ENCODE peak calls at places on chromosomes 3 and 15, in six cellular contexts. S is HTR-8/SVneo, W is kidney tubule cell, O is iris pigment epithelial cell, C is NCI-H1092, R is MCF 10A. F is an unnamed sample.

GRCh38 chr3:30188713-30189112 is 417.7 kb upstream of the TGFBR2 start:
- DNase-seq in S (no peak), R (peak), O (peak), C (peak), W (peak), F (no peak)

GRCh38 chr15:72338617-72339321 is 18.8 kb upstream of the CELF6 start:
- DNase-seq in W (no peak), O (peak), S (no peak), C (no peak), R (peak), F (no peak)

GRCh38 chr15:60917469-60918130 is 311.5 kb downstream of the RORA start:
- DNase-seq in W (no peak), C (no peak), R (no peak), O (peak), S (no peak), F (no peak)

GRCh38 chr3:7307410-7307809 is 446.5 kb downstream of the GRM7 start:
- DNase-seq in R (no peak), C (no peak), O (peak), S (no peak), W (peak), F (no peak)

GRCh38 chr15:52362497-52362896 is 66.9 kb upstream of the MYO5C start:
- DNase-seq in S (no peak), W (peak), C (no peak), R (peak), O (peak), F (no peak)

GRCh38 chr15:24318981-24319380 is 356.6 kb upstream of the NPAP1 start:
- DNase-seq in W (peak), O (no peak), C (no peak), S (no peak), R (no peak), F (no peak)

GRCh38 chr15:62895905-62896316 is 146.6 kb upstream of the TPM1 start:
- DNase-seq in O (peak), S (peak), R (peak), C (no peak), W (peak), F (no peak)

GRCh38 chr15:66108483-66109270 is 144.9 kb downstream of the MEGF11 start:
- DNase-seq in C (no peak), W (no peak), R (no peak), O (no peak), S (no peak), F (no peak)

GRCh38 chr3:55180936-55181535 is 253.2 kb upstream of the LRTM1 start:
- DNase-seq in O (peak), S (no peak), C (no peak), W (peak), R (peak), F (no peak)

GRCh38 chr3:72439321-72440183 is 408.7 kb downstream of the SHQ1 start:
- DNase-seq in R (no peak), C (no peak), S (no peak), W (no peak), O (no peak), F (no peak)

GRCh38 chr3:52084216-52084945 is 28.0 kb upstream of the DUSP7 start:
- DNase-seq in W (no peak), C (no peak), O (no peak), R (no peak), S (no peak), F (no peak)

GRCh38 chr15:82709081-82709420 is 624 bp downstream of the AP3B2 start:
- DNase-seq in O (no peak), S (no peak), R (no peak), W (no peak), C (no peak), F (no peak)

GRCh38 chr3:171129827-171130226 is 103.3 kb upstream of the SLC2A2 start:
- DNase-seq in R (no peak), O (peak), S (no peak), W (peak), C (no peak), F (no peak)

GRCh38 chr3:113557374-113557773 is 25.0 kb downstream of the SIDT1 start:
- DNase-seq in W (peak), R (peak), O (peak), S (peak), C (no peak), F (no peak)

GRCh38 chr3:42820746-42821051 is 11.5 kb downstream of the ACKR2 start:
- DNase-seq in O (no peak), C (no peak), W (no peak), R (no peak), S (no peak), F (no peak)

GRCh38 chr3:49805367-49805782 is 2.3 kb downstream of the INKA1 start:
- DNase-seq in C (no peak), W (no peak), R (no peak), S (no peak), O (no peak), F (no peak)

GRCh38 chr15:35757323-35757722 is 211.4 kb upstream of the DPH6 start:
- DNase-seq in O (no peak), R (no peak), C (no peak), W (no peak), S (no peak), F (no peak)

GRCh38 chr3:134381836-134382442 is 7.7 kb upstream of the AMOTL2 start:
- DNase-seq in R (peak), S (no peak), O (no peak), W (peak), C (no peak), F (no peak)

GRCh38 chr3:10185804-10186762 is 21.4 kb downstream of the IRAK2 start:
- DNase-seq in R (no peak), O (peak), W (no peak), S (no peak), C (no peak), F (no peak)

GRCh38 chr3:106877632-106878031 is 499.6 kb upstream of the CCDC54 start:
- DNase-seq in S (no peak), R (no peak), O (no peak), W (no peak), C (no peak), F (no peak)

GRCh38 chr3:187737401-187738088 is 7.7 kb downstream of the BCL6 start:
- DNase-seq in S (no peak), W (peak), O (peak), R (peak), C (no peak), F (no peak)

GRCh38 chr3:37445163-37445562 is 270.8 kb upstream of the LRRFIP2 start:
- DNase-seq in R (no peak), C (no peak), S (no peak), W (no peak), O (no peak), F (no peak)

GRCh38 chr3:100880845-100881244 is 112.4 kb downstream of the ABI3BP start:
- DNase-seq in S (no peak), R (no peak), C (no peak), W (no peak), O (peak), F (no peak)

GRCh38 chr15:100833432-100834389 is 45.9 kb upstream of the ALDH1A3 start:
- DNase-seq in W (no peak), O (no peak), S (no peak), R (no peak), C (no peak), F (no peak)

GRCh38 chr15:79329186-79329611 is 18.3 kb downstream of the TMED3 start:
- DNase-seq in R (peak), S (no peak), O (peak), W (peak), C (no peak), F (no peak)

GRCh38 chr15:31212956-31213694 is 111.6 kb upstream of the TRPM1 start:
- DNase-seq in O (no peak), W (no peak), S (no peak), R (no peak), C (no peak), F (no peak)

GRCh38 chr15:48463366-48463880 is 132.2 kb downstream of the DUT start:
- DNase-seq in W (no peak), R (no peak), O (no peak), C (no peak), S (no peak), F (no peak)

GRCh38 chr15:62447742-62448141 is 282.7 kb upstream of the C2CD4B start:
- DNase-seq in C (no peak), O (no peak), R (no peak), W (no peak), S (no peak), F (no peak)

GRCh38 chr15:88161636-88162035 is 94.9 kb downstream of the NTRK3 start:
- DNase-seq in O (no peak), S (no peak), W (no peak), R (no peak), C (no peak), F (no peak)

GRCh38 chr3:194089357-194090177 is 46.4 kb upstream of the HES1 start:
- DNase-seq in R (peak), S (peak), O (peak), C (no peak), W (peak), F (no peak)

GRCh38 chr15:66233487-66234415 is 19.8 kb downstream of the MEGF11 start:
- DNase-seq in W (peak), S (no peak), O (peak), C (no peak), R (peak), F (no peak)

GRCh38 chr15:70269331-70269911 is 171.7 kb upstream of the TLE3 start:
- DNase-seq in W (no peak), S (no peak), R (no peak), O (no peak), C (no peak), F (no peak)

GRCh38 chr15:80010131-80010673 is 39.2 kb upstream of the BCL2A1 start:
- DNase-seq in W (peak), O (no peak), C (peak), S (no peak), R (peak), F (no peak)

GRCh38 chr15:28096720-28097431 is 2.2 kb downstream of the OCA2 start:
- DNase-seq in C (no peak), O (no peak), R (no peak), S (no peak), W (peak), F (no peak)

GRCh38 chr3:35596611-35597010 is 42.7 kb upstream of the ARPP21 start:
- DNase-seq in W (no peak), O (no peak), S (no peak), C (no peak), R (no peak), F (no peak)

GRCh38 chr3:49791571-49791970 is 5.2 kb upstream of the IP6K1 start:
- DNase-seq in R (no peak), O (no peak), W (no peak), S (no peak), C (no peak), F (no peak)

F was measured in activated CD4-positive, CD25-positive, alpha-beta regulatory T cell.